ENCODE peak calls at places on chromosomes 12 and 14, in nine cellular contexts. One of them, this sample, is unnamed.

GRCh38 chr14:90239139-90239538 is 17.2 kb upstream of the PSMC1 start:
- DNase-seq in effector CD8-positive, alpha-beta T cell: no peak
- DNase-seq in LoVo: no peak
- DNase-seq in gastrocnemius medialis: no peak
- DNase-seq in H9: no peak
- DNase-seq in activated CD4-positive, alpha-beta T cell treated with anti-CD3 and anti-CD28 coated beads, Interleukin-2, amount 50 U/mL, for 1 hour: no peak
- DNase-seq in pulmonary artery endothelial cell: no peak
- DNase-seq in cardiac fibroblast: no peak
- DNase-seq in psoas muscle: no peak
- DNase-seq in this sample: no peak

GRCh38 chr14:76710093-76711010 is 50.9 kb upstream of the VASH1 start:
- DNase-seq in gastrocnemius medialis: no peak
- DNase-seq in effector CD8-positive, alpha-beta T cell: no peak
- DNase-seq in LoVo: peak
- DNase-seq in H9: no peak
- DNase-seq in psoas muscle: no peak
- DNase-seq in pulmonary artery endothelial cell: no peak
- DNase-seq in activated CD4-positive, alpha-beta T cell treated with anti-CD3 and anti-CD28 coated beads, Interleukin-2, amount 50 U/mL, for 1 hour: peak
- DNase-seq in cardiac fibroblast: peak
- DNase-seq in this sample: peak

GRCh38 chr12:38585090-38585489 is 268.5 kb downstream of the ALG10B start:
- DNase-seq in gastrocnemius medialis: no peak
- DNase-seq in effector CD8-positive, alpha-beta T cell: no peak
- DNase-seq in LoVo: no peak
- DNase-seq in psoas muscle: no peak
- DNase-seq in pulmonary artery endothelial cell: no peak
- DNase-seq in cardiac fibroblast: no peak
- DNase-seq in activated CD4-positive, alpha-beta T cell treated with anti-CD3 and anti-CD28 coated beads, Interleukin-2, amount 50 U/mL, for 1 hour: no peak
- DNase-seq in H9: no peak
- DNase-seq in this sample: no peak

GRCh38 chr12:110699591-110700445 is 10.9 kb upstream of the HVCN1 start:
- DNase-seq in H9: peak
- DNase-seq in pulmonary artery endothelial cell: no peak
- DNase-seq in cardiac fibroblast: no peak
- DNase-seq in effector CD8-positive, alpha-beta T cell: no peak
- DNase-seq in psoas muscle: no peak
- DNase-seq in LoVo: no peak
- DNase-seq in gastrocnemius medialis: no peak
- DNase-seq in activated CD4-positive, alpha-beta T cell treated with anti-CD3 and anti-CD28 coated beads, Interleukin-2, amount 50 U/mL, for 1 hour: no peak
- DNase-seq in this sample: no peak

GRCh38 chr14:75147423-75148071 is 20.7 kb upstream of the NEK9 start:
- DNase-seq in gastrocnemius medialis: peak
- DNase-seq in pulmonary artery endothelial cell: peak
- DNase-seq in effector CD8-positive, alpha-beta T cell: no peak
- DNase-seq in LoVo: no peak
- DNase-seq in activated CD4-positive, alpha-beta T cell treated with anti-CD3 and anti-CD28 coated beads, Interleukin-2, amount 50 U/mL, for 1 hour: no peak
- DNase-seq in cardiac fibroblast: peak
- DNase-seq in H9: peak
- DNase-seq in psoas muscle: peak
- DNase-seq in this sample: peak

GRCh38 chr12:112354399-112354798 is 27.8 kb downstream of the HECTD4 start:
- DNase-seq in psoas muscle: no peak
- DNase-seq in gastrocnemius medialis: no peak
- DNase-seq in activated CD4-positive, alpha-beta T cell treated with anti-CD3 and anti-CD28 coated beads, Interleukin-2, amount 50 U/mL, for 1 hour: no peak
- DNase-seq in effector CD8-positive, alpha-beta T cell: no peak
- DNase-seq in H9: no peak
- DNase-seq in pulmonary artery endothelial cell: no peak
- DNase-seq in cardiac fibroblast: peak
- DNase-seq in LoVo: no peak
- DNase-seq in this sample: no peak

GRCh38 chr12:31491395-31491794 is 99.5 kb downstream of the DENND5B start:
- DNase-seq in gastrocnemius medialis: no peak
- DNase-seq in H9: no peak
- DNase-seq in cardiac fibroblast: no peak
- DNase-seq in effector CD8-positive, alpha-beta T cell: no peak
- DNase-seq in activated CD4-positive, alpha-beta T cell treated with anti-CD3 and anti-CD28 coated beads, Interleukin-2, amount 50 U/mL, for 1 hour: no peak
- DNase-seq in LoVo: no peak
- DNase-seq in pulmonary artery endothelial cell: no peak
- DNase-seq in psoas muscle: no peak
- DNase-seq in this sample: no peak

GRCh38 chr14:91374897-91375747 is 42.5 kb downstream of the CCDC88C start:
- DNase-seq in psoas muscle: no peak
- DNase-seq in pulmonary artery endothelial cell: no peak
- DNase-seq in gastrocnemius medialis: no peak
- DNase-seq in LoVo: no peak
- DNase-seq in H9: no peak
- DNase-seq in cardiac fibroblast: no peak
- DNase-seq in activated CD4-positive, alpha-beta T cell treated with anti-CD3 and anti-CD28 coated beads, Interleukin-2, amount 50 U/mL, for 1 hour: no peak
- DNase-seq in effector CD8-positive, alpha-beta T cell: no peak
- DNase-seq in this sample: no peak

GRCh38 chr12:95736631-95737030 is 53.9 kb downstream of the NTN4 start:
- DNase-seq in activated CD4-positive, alpha-beta T cell treated with anti-CD3 and anti-CD28 coated beads, Interleukin-2, amount 50 U/mL, for 1 hour: no peak
- DNase-seq in LoVo: no peak
- DNase-seq in cardiac fibroblast: no peak
- DNase-seq in pulmonary artery endothelial cell: no peak
- DNase-seq in effector CD8-positive, alpha-beta T cell: no peak
- DNase-seq in gastrocnemius medialis: no peak
- DNase-seq in H9: no peak
- DNase-seq in psoas muscle: no peak
- DNase-seq in this sample: peak

GRCh38 chr12:113987261-113988063 is 21.3 kb upstream of the RBM19 start:
- DNase-seq in gastrocnemius medialis: no peak
- DNase-seq in cardiac fibroblast: no peak
- DNase-seq in activated CD4-positive, alpha-beta T cell treated with anti-CD3 and anti-CD28 coated beads, Interleukin-2, amount 50 U/mL, for 1 hour: no peak
- DNase-seq in psoas muscle: no peak
- DNase-seq in LoVo: no peak
- DNase-seq in H9: no peak
- DNase-seq in pulmonary artery endothelial cell: no peak
- DNase-seq in effector CD8-positive, alpha-beta T cell: no peak
- DNase-seq in this sample: no peak

GRCh38 chr12:18998343-18999270 is 130.9 kb upstream of the PLEKHA5 start:
- DNase-seq in pulmonary artery endothelial cell: peak
- DNase-seq in gastrocnemius medialis: no peak
- DNase-seq in H9: no peak
- DNase-seq in cardiac fibroblast: peak
- DNase-seq in psoas muscle: no peak
- DNase-seq in LoVo: no peak
- DNase-seq in activated CD4-positive, alpha-beta T cell treated with anti-CD3 and anti-CD28 coated beads, Interleukin-2, amount 50 U/mL, for 1 hour: no peak
- DNase-seq in effector CD8-positive, alpha-beta T cell: no peak
- DNase-seq in this sample: peak

GRCh38 chr14:50560929-50561280 is 960 bp downstream of the ATL1 start:
- DNase-seq in effector CD8-positive, alpha-beta T cell: no peak
- DNase-seq in H9: peak
- DNase-seq in LoVo: peak
- DNase-seq in gastrocnemius medialis: peak
- DNase-seq in pulmonary artery endothelial cell: no peak
- DNase-seq in cardiac fibroblast: peak
- DNase-seq in activated CD4-positive, alpha-beta T cell treated with anti-CD3 and anti-CD28 coated beads, Interleukin-2, amount 50 U/mL, for 1 hour: peak
- DNase-seq in psoas muscle: peak
- DNase-seq in this sample: peak

GRCh38 chr12:97960741-97961608 is 498.4 kb downstream of the RMST start:
- DNase-seq in cardiac fibroblast: peak
- DNase-seq in LoVo: peak
- DNase-seq in H9: peak
- DNase-seq in gastrocnemius medialis: no peak
- DNase-seq in psoas muscle: no peak
- DNase-seq in pulmonary artery endothelial cell: no peak
- DNase-seq in effector CD8-positive, alpha-beta T cell: no peak
- DNase-seq in activated CD4-positive, alpha-beta T cell treated with anti-CD3 and anti-CD28 coated beads, Interleukin-2, amount 50 U/mL, for 1 hour: no peak
- DNase-seq in this sample: no peak

GRCh38 chr12:25556136-25556535 is 3.1 kb upstream of the LMNTD1 start:
- DNase-seq in pulmonary artery endothelial cell: no peak
- DNase-seq in H9: no peak
- DNase-seq in psoas muscle: no peak
- DNase-seq in effector CD8-positive, alpha-beta T cell: no peak
- DNase-seq in LoVo: no peak
- DNase-seq in cardiac fibroblast: no peak
- DNase-seq in activated CD4-positive, alpha-beta T cell treated with anti-CD3 and anti-CD28 coated beads, Interleukin-2, amount 50 U/mL, for 1 hour: no peak
- DNase-seq in gastrocnemius medialis: no peak
- DNase-seq in this sample: no peak

GRCh38 chr14:67704484-67705089 is 2.9 kb downstream of the RDH12 start:
- DNase-seq in LoVo: peak
- DNase-seq in cardiac fibroblast: peak
- DNase-seq in psoas muscle: no peak
- DNase-seq in pulmonary artery endothelial cell: no peak
- DNase-seq in effector CD8-positive, alpha-beta T cell: no peak
- DNase-seq in H9: no peak
- DNase-seq in activated CD4-positive, alpha-beta T cell treated with anti-CD3 and anti-CD28 coated beads, Interleukin-2, amount 50 U/mL, for 1 hour: peak
- DNase-seq in gastrocnemius medialis: no peak
- DNase-seq in this sample: peak

GRCh38 chr14:103476065-103476464 is 46.6 kb downstream of the CKB start:
- DNase-seq in effector CD8-positive, alpha-beta T cell: no peak
- DNase-seq in cardiac fibroblast: no peak
- DNase-seq in psoas muscle: no peak
- DNase-seq in H9: no peak
- DNase-seq in activated CD4-positive, alpha-beta T cell treated with anti-CD3 and anti-CD28 coated beads, Interleukin-2, amount 50 U/mL, for 1 hour: no peak
- DNase-seq in gastrocnemius medialis: no peak
- DNase-seq in pulmonary artery endothelial cell: no peak
- DNase-seq in LoVo: no peak
- DNase-seq in this sample: no peak

GRCh38 chr12:1917172-1918070 is 1.0 kb downstream of the CACNA2D4 start:
- DNase-seq in cardiac fibroblast: no peak
- DNase-seq in psoas muscle: no peak
- DNase-seq in activated CD4-positive, alpha-beta T cell treated with anti-CD3 and anti-CD28 coated beads, Interleukin-2, amount 50 U/mL, for 1 hour: no peak
- DNase-seq in effector CD8-positive, alpha-beta T cell: no peak
- DNase-seq in pulmonary artery endothelial cell: no peak
- DNase-seq in LoVo: no peak
- DNase-seq in gastrocnemius medialis: no peak
- DNase-seq in H9: peak
- DNase-seq in this sample: peak

GRCh38 chr12:77837876-77838291 is 7.2 kb downstream of the NAV3 start:
- DNase-seq in gastrocnemius medialis: peak
- DNase-seq in LoVo: no peak
- DNase-seq in pulmonary artery endothelial cell: peak
- DNase-seq in H9: no peak
- DNase-seq in effector CD8-positive, alpha-beta T cell: no peak
- DNase-seq in activated CD4-positive, alpha-beta T cell treated with anti-CD3 and anti-CD28 coated beads, Interleukin-2, amount 50 U/mL, for 1 hour: no peak
- DNase-seq in psoas muscle: no peak
- DNase-seq in cardiac fibroblast: peak
- DNase-seq in this sample: no peak

GRCh38 chr12:3490848-3491382 is at the start of gene PRMT8:
- DNase-seq in activated CD4-positive, alpha-beta T cell treated with anti-CD3 and anti-CD28 coated beads, Interleukin-2, amount 50 U/mL, for 1 hour: no peak
- DNase-seq in psoas muscle: no peak
- DNase-seq in gastrocnemius medialis: no peak
- DNase-seq in H9: peak
- DNase-seq in pulmonary artery endothelial cell: no peak
- DNase-seq in cardiac fibroblast: peak
- DNase-seq in effector CD8-positive, alpha-beta T cell: no peak
- DNase-seq in LoVo: no peak
- DNase-seq in this sample: no peak